ENCODE peak calls at places on chromosomes 7 and 10, in seven cellular contexts. N is activated T-helper 9 cell treated with anti-CD3 and anti-CD28 coated beads, Interleukin-2, amount 50 U/mL, for 16 hours; P is H9; J is small intestine; A is iPS-NIHi11; Q is activated naive CD4-positive, alpha-beta T cell; M is stimulated activated CD4-positive, alpha-beta T cell treated with anti-CD3 and anti-CD28 coated beads, Interleukin-1b, Interleukin-23, amount 100 ng/mL, for 1 hour. X is an unnamed sample.

GRCh38 chr7:32892521-32893224 is 1.1 kb upstream of the KBTBD2 start:
- DNase-seq in N (peak), P (peak), J (peak), A (peak), Q (peak), M (peak), X (peak)

GRCh38 chr7:45663167-45663921 is 89.2 kb downstream of the ADCY1 start:
- DNase-seq in N (no peak), P (peak), J (peak), A (peak), Q (no peak), M (no peak), X (peak)

GRCh38 chr10:123147635-123148413 is at the start of gene HMX2:
- DNase-seq in N (no peak), P (peak), J (no peak), A (peak), Q (no peak), M (no peak), X (no peak)

GRCh38 chr7:7185382-7185989 is 3.1 kb downstream of the C1GALT1 start:
- DNase-seq in N (no peak), P (no peak), J (no peak), A (no peak), Q (no peak), M (no peak), X (no peak)

GRCh38 chr7:55309040-55309991 is 55.8 kb upstream of the LANCL2 start:
- DNase-seq in N (peak), P (no peak), J (peak), A (no peak), Q (no peak), M (peak), X (peak)

GRCh38 chr10:125022671-125023070 is 80.7 kb downstream of the ZRANB1 start:
- DNase-seq in N (no peak), P (no peak), J (no peak), A (no peak), Q (no peak), M (no peak), X (no peak)

GRCh38 chr7:105849122-105849855 is 27.1 kb downstream of the ATXN7L1 start:
- DNase-seq in N (peak), P (peak), J (no peak), A (peak), Q (peak), M (no peak), X (peak)

GRCh38 chr10:77205135-77205534 is 432.5 kb downstream of the KCNMA1 start:
- DNase-seq in N (no peak), P (no peak), J (no peak), A (no peak), Q (no peak), M (no peak), X (no peak)

GRCh38 chr7:156378806-156379205 is 261.8 kb upstream of the RNF32 start:
- DNase-seq in N (no peak), P (no peak), J (no peak), A (no peak), Q (no peak), M (no peak), X (no peak)

GRCh38 chr10:31134303-31134928 is 102.8 kb upstream of the ZNF438 start:
- DNase-seq in N (no peak), P (no peak), J (no peak), A (no peak), Q (no peak), M (no peak), X (no peak)

GRCh38 chr10:12022580-12023257 is 19.9 kb downstream of the UPF2 start:
- DNase-seq in N (no peak), P (no peak), J (peak), A (no peak), Q (no peak), M (no peak), X (no peak)

GRCh38 chr10:34010891-34011290 is 676.4 kb upstream of the NRP1 start:
- DNase-seq in N (no peak), P (no peak), J (no peak), A (no peak), Q (no peak), M (no peak), X (no peak)

GRCh38 chr10:98030093-98030821 is at the start of gene CRTAC1:
- DNase-seq in N (no peak), P (peak), J (no peak), A (peak), Q (no peak), M (no peak), X (no peak)

GRCh38 chr10:100664509-100664908 is 80.9 kb upstream of the PAX2 start:
- DNase-seq in N (no peak), P (no peak), J (no peak), A (no peak), Q (no peak), M (no peak), X (no peak)

GRCh38 chr10:115918812-115919211 is 354.2 kb downstream of the GFRA1 start:
- DNase-seq in N (no peak), P (no peak), J (no peak), A (no peak), Q (no peak), M (no peak), X (no peak)

GRCh38 chr10:74825033-74825370 is 1.4 kb upstream of the KAT6B start:
- DNase-seq in N (peak), P (peak), J (no peak), A (no peak), Q (no peak), M (peak), X (peak)

X was measured in stimulated activated effector memory CD8-positive, alpha-beta T cell treated with anti-CD3 and anti-CD28 coated beads, Interleukin-12 subunit alpha, Interleukin-12 subunit beta, amount 100 ng/mL, for 72 hours.